ENCODE peak calls at places on chromosomes 13 and 19, in seven cellular contexts. One of them, this sample, is unnamed.

GRCh38 chr19:49133621-49134454 is 14.5 kb downstream of the PPFIA3 start:
- DNase-seq in cardiac muscle cell: peak; percentile 33
- DNase-seq in head of caudate nucleus: no peak
- DNase-seq in NCI-H510A: no peak
- DNase-seq in BE2C: no peak
- DNase-seq in AG08396: peak; percentile 73
- DNase-seq in fibroblast of pulmonary artery: peak; percentile 58
- DNase-seq in this sample: no peak

GRCh38 chr13:84500016-84500415 is 617.7 kb upstream of the SLITRK1 start:
- DNase-seq in cardiac muscle cell: no peak
- DNase-seq in head of caudate nucleus: no peak
- DNase-seq in NCI-H510A: no peak
- DNase-seq in BE2C: no peak
- DNase-seq in AG08396: no peak
- DNase-seq in fibroblast of pulmonary artery: peak; percentile 9
- DNase-seq in this sample: no peak

GRCh38 chr19:7925171-7925837 is 631 bp downstream of the CTXN1 start:
- DNase-seq in cardiac muscle cell: peak; percentile 93
- DNase-seq in head of caudate nucleus: peak; percentile 74
- DNase-seq in NCI-H510A: peak; percentile 58
- DNase-seq in BE2C: peak; percentile 93
- DNase-seq in AG08396: peak; percentile 92
- DNase-seq in fibroblast of pulmonary artery: peak; percentile 80
- DNase-seq in this sample: peak; percentile 46

GRCh38 chr13:21625366-21625765 is 21.4 kb upstream of the MICU2 start:
- DNase-seq in cardiac muscle cell: no peak
- DNase-seq in head of caudate nucleus: no peak
- DNase-seq in NCI-H510A: peak; percentile 4
- DNase-seq in BE2C: peak; percentile 31
- DNase-seq in AG08396: peak; percentile 37
- DNase-seq in fibroblast of pulmonary artery: peak; percentile 36
- DNase-seq in this sample: no peak

GRCh38 chr13:49403966-49404365 is 39.9 kb downstream of the CAB39L start:
- DNase-seq in cardiac muscle cell: no peak
- DNase-seq in head of caudate nucleus: no peak
- DNase-seq in NCI-H510A: no peak
- DNase-seq in BE2C: no peak
- DNase-seq in AG08396: no peak
- DNase-seq in fibroblast of pulmonary artery: no peak
- DNase-seq in this sample: no peak

GRCh38 chr13:111908981-111909380 is 158.0 kb upstream of the SOX1 start:
- DNase-seq in cardiac muscle cell: no peak
- DNase-seq in head of caudate nucleus: no peak
- DNase-seq in NCI-H510A: no peak
- DNase-seq in BE2C: no peak
- DNase-seq in AG08396: no peak
- DNase-seq in fibroblast of pulmonary artery: no peak
- DNase-seq in this sample: no peak

GRCh38 chr13:40993119-40993518 is 26.0 kb downstream of the ELF1 start:
- DNase-seq in cardiac muscle cell: no peak
- DNase-seq in head of caudate nucleus: no peak
- DNase-seq in NCI-H510A: peak; percentile 20
- DNase-seq in BE2C: no peak
- DNase-seq in AG08396: no peak
- DNase-seq in fibroblast of pulmonary artery: no peak
- DNase-seq in this sample: no peak

GRCh38 chr19:29320611-29321010 is 107.7 kb upstream of the UQCRFS1 start:
- DNase-seq in cardiac muscle cell: no peak
- DNase-seq in head of caudate nucleus: no peak
- DNase-seq in NCI-H510A: no peak
- DNase-seq in BE2C: no peak
- DNase-seq in AG08396: no peak
- DNase-seq in fibroblast of pulmonary artery: no peak
- DNase-seq in this sample: no peak

GRCh38 chr19:56927294-56927693 is 86.8 kb upstream of the PEG3 start:
- DNase-seq in cardiac muscle cell: no peak
- DNase-seq in head of caudate nucleus: no peak
- DNase-seq in NCI-H510A: no peak
- DNase-seq in BE2C: no peak
- DNase-seq in AG08396: no peak
- DNase-seq in fibroblast of pulmonary artery: no peak
- DNase-seq in this sample: no peak

GRCh38 chr19:16830679-16831078 is 1.5 kb downstream of the SIN3B start:
- DNase-seq in cardiac muscle cell: no peak
- DNase-seq in head of caudate nucleus: no peak
- DNase-seq in NCI-H510A: no peak
- DNase-seq in BE2C: no peak
- DNase-seq in AG08396: peak; percentile 55
- DNase-seq in fibroblast of pulmonary artery: peak; percentile 44
- DNase-seq in this sample: no peak

GRCh38 chr13:42549555-42549941 is 24.4 kb upstream of the TNFSF11 start:
- DNase-seq in cardiac muscle cell: no peak
- DNase-seq in head of caudate nucleus: no peak
- DNase-seq in NCI-H510A: no peak
- DNase-seq in BE2C: no peak
- DNase-seq in AG08396: no peak
- DNase-seq in fibroblast of pulmonary artery: no peak
- DNase-seq in this sample: no peak

GRCh38 chr13:48892311-48892710 is 83.4 kb upstream of the FNDC3A start:
- DNase-seq in cardiac muscle cell: no peak
- DNase-seq in head of caudate nucleus: no peak
- DNase-seq in NCI-H510A: no peak
- DNase-seq in BE2C: no peak
- DNase-seq in AG08396: peak; percentile 53
- DNase-seq in fibroblast of pulmonary artery: peak; percentile 86
- DNase-seq in this sample: no peak

GRCh38 chr19:40465025-40465780 is at the start of gene BLVRB:
- DNase-seq in cardiac muscle cell: no peak
- DNase-seq in head of caudate nucleus: no peak
- DNase-seq in NCI-H510A: no peak
- DNase-seq in BE2C: no peak
- DNase-seq in AG08396: peak; percentile 50
- DNase-seq in fibroblast of pulmonary artery: peak; percentile 77
- DNase-seq in this sample: no peak

GRCh38 chr19:17289489-17289888 is 7.8 kb downstream of the ANKLE1 start:
- DNase-seq in cardiac muscle cell: peak; percentile 92
- DNase-seq in head of caudate nucleus: peak; percentile 32
- DNase-seq in NCI-H510A: peak; percentile 52
- DNase-seq in BE2C: peak; percentile 86
- DNase-seq in AG08396: peak; percentile 95
- DNase-seq in fibroblast of pulmonary artery: peak; percentile 93
- DNase-seq in this sample: no peak

GRCh38 chr13:30737511-30738342 is 2.4 kb downstream of the ALOX5AP start:
- DNase-seq in cardiac muscle cell: no peak
- DNase-seq in head of caudate nucleus: no peak
- DNase-seq in NCI-H510A: no peak
- DNase-seq in BE2C: no peak
- DNase-seq in AG08396: no peak
- DNase-seq in fibroblast of pulmonary artery: no peak
- DNase-seq in this sample: no peak

GRCh38 chr13:112012004-112012704 is 54.8 kb upstream of the SOX1 start:
- DNase-seq in cardiac muscle cell: no peak
- DNase-seq in head of caudate nucleus: no peak
- DNase-seq in NCI-H510A: no peak
- DNase-seq in BE2C: no peak
- DNase-seq in AG08396: no peak
- DNase-seq in fibroblast of pulmonary artery: no peak
- DNase-seq in this sample: no peak

GRCh38 chr13:74290324-74290773 is 156.1 kb upstream of the KLF12 start:
- DNase-seq in cardiac muscle cell: peak; percentile 87
- DNase-seq in head of caudate nucleus: peak; percentile 26
- DNase-seq in NCI-H510A: peak; percentile 23
- DNase-seq in BE2C: peak; percentile 63
- DNase-seq in AG08396: peak; percentile 17
- DNase-seq in fibroblast of pulmonary artery: peak; percentile 91
- DNase-seq in this sample: peak; percentile 3

GRCh38 chr13:35378939-35379338 is 97.5 kb downstream of the MAB21L1 start:
- DNase-seq in cardiac muscle cell: no peak
- DNase-seq in head of caudate nucleus: no peak
- DNase-seq in NCI-H510A: no peak
- DNase-seq in BE2C: no peak
- DNase-seq in AG08396: no peak
- DNase-seq in fibroblast of pulmonary artery: peak; percentile 27
- DNase-seq in this sample: no peak

GRCh38 chr13:111993701-111994100 is 73.2 kb upstream of the SOX1 start:
- DNase-seq in cardiac muscle cell: no peak
- DNase-seq in head of caudate nucleus: no peak
- DNase-seq in NCI-H510A: no peak
- DNase-seq in BE2C: no peak
- DNase-seq in AG08396: no peak
- DNase-seq in fibroblast of pulmonary artery: no peak
- DNase-seq in this sample: no peak

This sample was measured in T-helper 22 cell.